ENCODE peak calls at places on chromosomes 4 and X, in eight cellular contexts. D is heart left ventricle, A is GM12878, Z is neural progenitor cell, U is thoracic aorta, R is kidney, N is cardiac muscle cell, I is ovary. C is an unnamed sample. For H3K4me1, the result is how much of the 10 kb centered on the place peaks cover.

GRCh38 chr4:2135083-2135482 is 76.0 kb downstream of the NAT8L start:
- DNase-seq in R (no peak), Z (no peak), D (no peak), I (no peak), U (no peak), N (peak), A (no peak), C (peak)

GRCh38 chr4:153564630-153565525 is 98.7 kb downstream of the TMEM131L start:
- DNase-seq in N (no peak), U (no peak), D (no peak), A (no peak), R (no peak), Z (peak), I (peak), C (no peak)

GRCh38 chrX:7316280-7316679 is 168.3 kb upstream of the PUDP start:
- DNase-seq in Z (no peak), R (no peak), U (no peak), A (no peak), N (no peak), I (no peak), D (no peak), C (no peak)

GRCh38 chrX:40095588-40096394 is 2.0 kb downstream of the BCOR start:
- DNase-seq in N (no peak), I (peak), U (no peak), R (peak), D (peak), Z (peak), A (no peak), C (peak)

GRCh38 chr4:168082379-168082778 is 10.0 kb upstream of the ANXA10 start:
- DNase-seq in A (no peak), Z (no peak), N (no peak), U (no peak), I (no peak), R (no peak), D (no peak), C (no peak)

GRCh38 chr4:2067446-2068197 is 8.5 kb downstream of the NAT8L start:
- DNase-seq in D (no peak), I (no peak), Z (no peak), R (peak), A (no peak), N (no peak), U (no peak), C (no peak)

GRCh38 chr4:67273676-67274075 is 271.6 kb downstream of the CENPC start:
- DNase-seq in D (no peak), U (no peak), I (no peak), N (no peak), A (no peak), R (no peak), Z (no peak), C (no peak)

GRCh38 chr4:174697164-174697563 is 131.9 kb downstream of the GLRA3 start:
- DNase-seq in U (no peak), N (no peak), I (no peak), D (no peak), R (no peak), Z (no peak), A (no peak), C (no peak)

GRCh38 chr4:48944659-48945290 is 38.2 kb upstream of the OCIAD2 start:
- DNase-seq in R (no peak), N (no peak), Z (peak), D (no peak), A (no peak), I (no peak), U (no peak), C (peak)

GRCh38 chrX:25858273-25858880 is 279.8 kb upstream of the MAGEB18 start:
- DNase-seq in N (no peak), U (no peak), D (no peak), R (no peak), Z (no peak), A (no peak), I (no peak), C (no peak)

GRCh38 chr4:164959896-164960295 is 17.6 kb downstream of the TRIM61 start:
- DNase-seq in R (no peak), D (no peak), A (no peak), N (no peak), U (no peak), Z (no peak), I (no peak), C (no peak)

GRCh38 chrX:96407501-96407900 is 277.1 kb upstream of the DIAPH2 start:
- DNase-seq in N (no peak), I (peak), U (no peak), D (no peak), A (no peak), Z (no peak), R (no peak), C (no peak)

GRCh38 chr4:102169345-102169744 is 175.9 kb downstream of the SLC39A8 start:
- DNase-seq in U (no peak), N (peak), A (no peak), Z (peak), I (no peak), D (no peak), R (no peak), C (no peak)

GRCh38 chrX:73448379-73448778 is 1.5 kb downstream of the CDX4 start:
- DNase-seq in A (no peak), D (no peak), R (no peak), U (no peak), I (no peak), Z (peak), N (peak), C (no peak)

GRCh38 chr4:151013491-151013890 is 1.6 kb downstream of the LRBA start:
- DNase-seq in U (no peak), I (no peak), D (no peak), Z (no peak), R (no peak), N (no peak), A (no peak), C (no peak)

GRCh38 chr4:125387770-125388169 is 73.0 kb downstream of the FAT4 start:
- DNase-seq in U (no peak), D (no peak), I (no peak), A (no peak), N (no peak), R (no peak), Z (no peak), C (no peak)

GRCh38 chr4:75484195-75484594 is 30.0 kb downstream of the RCHY1 start:
- DNase-seq in N (no peak), U (no peak), R (no peak), A (no peak), I (no peak), D (no peak), Z (peak), C (no peak)

GRCh38 chrX:20139966-20140365 is 1.7 kb downstream of the EIF1AX start:
- DNase-seq in N (no peak), A (no peak), R (no peak), I (no peak), Z (no peak), U (no peak), D (no peak), C (no peak)

GRCh38 chrX:124362761-124363160 is 16.4 kb downstream of the SH2D1A start:
- DNase-seq in U (no peak), D (no peak), A (no peak), Z (no peak), N (no peak), R (no peak), I (no peak), C (no peak)
- H3K4me1 ChIP-seq in U (under half), D (under half), A (under half), Z (under half), N (under half), R (under half), I (under half), C (under half)

GRCh38 chr4:114600066-114600552 is 1.5 kb downstream of the UGT8 start:
- DNase-seq in Z (peak), A (no peak), U (no peak), D (no peak), N (peak), R (no peak), I (no peak), C (no peak)
- H3K4me3 ChIP-seq in Z (peak), A (peak), U (peak), D (no peak), N (peak), R (peak), I (no peak), C (no peak)

DNA sequence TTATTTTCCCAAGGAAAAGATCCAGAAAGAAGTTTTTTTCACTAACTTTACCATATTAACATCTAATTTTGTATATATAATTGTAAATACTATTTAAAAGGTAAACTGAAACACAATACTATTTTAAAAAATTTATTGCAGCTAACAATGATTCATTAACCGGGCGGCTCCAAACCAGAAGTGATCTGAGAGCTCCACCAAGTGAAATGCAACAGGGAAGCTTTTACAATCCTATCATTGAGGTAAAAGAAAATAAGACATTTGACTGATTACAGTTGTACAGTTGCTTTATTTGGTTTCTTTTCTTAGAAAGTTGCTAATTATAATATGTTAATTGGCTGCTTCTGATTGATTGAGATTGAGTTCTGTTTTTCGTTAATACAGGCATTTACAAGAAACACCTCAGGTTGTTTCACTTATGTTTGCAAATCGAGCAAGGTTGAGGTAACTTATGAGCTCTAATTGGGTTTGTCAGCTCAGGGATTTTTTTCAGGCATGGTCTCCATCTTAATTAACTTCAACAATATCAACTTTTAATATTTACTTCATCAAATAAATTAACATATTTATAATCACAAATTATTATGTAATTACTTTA is 220.2 kb upstream of the UGT8 start:
- DNase-seq in U (no peak), A (no peak), Z (no peak), N (no peak), R (no peak), D (no peak), I (no peak), C (no peak)
- TF ChIP-seq CTCF in U (no peak), A (no peak), Z (peak), N (peak), R (peak), D (peak), I (no peak), C (no peak)

GRCh38 chrX:51851507-51852085 is 41.8 kb upstream of the MAGED1 start:
- DNase-seq in D (no peak), A (no peak), Z (no peak), U (no peak), R (no peak), N (no peak), I (no peak), C (no peak)
- H3K4me1 ChIP-seq in D (under half), A (under half), Z (under half), U (under half), R (under half), N (under half), I (under half), C (under half)

GRCh38 chr4:132866616-132867015 is 282.5 kb upstream of the PCDH10 start:
- DNase-seq in Z (no peak), R (peak), D (no peak), I (no peak), U (no peak), A (no peak), N (no peak), C (no peak)
- H3K4me3 ChIP-seq in Z (no peak), R (no peak), D (no peak), I (no peak), U (no peak), A (no peak), N (no peak), C (no peak)